ENCODE peak calls at places on chromosomes 16 and 17, in four cellular contexts. One of them, this sample, is unnamed. For H3K9me3, the result is how much of the 10 kb centered on the place peaks cover.

GRCh38 chr17:75643033-75644017 is 10.1 kb downstream of the SMIM5 start:
- DNase-seq in lung: no peak
- DNase-seq in MG63: no peak
- DNase-seq in hepatocyte: no peak
- DNase-seq in this sample: no peak

GRCh38 chr16:30051518-30051917 is 14.0 kb upstream of the ALDOA start:
- DNase-seq in MG63: peak
- DNase-seq in hepatocyte: no peak
- DNase-seq in lung: no peak
- DNase-seq in this sample: no peak

GRCh38 chr17:74877592-74878543 is 5.1 kb upstream of the FDXR start:
- DNase-seq in MG63: no peak
- DNase-seq in hepatocyte: peak
- DNase-seq in lung: no peak
- DNase-seq in this sample: no peak

GRCh38 chr16:14284930-14285541 is 213.9 kb downstream of the MRTFB start:
- DNase-seq in lung: no peak
- DNase-seq in hepatocyte: peak
- DNase-seq in MG63: peak
- DNase-seq in this sample: no peak

GRCh38 chr17:45261577-45262515 is at the start of gene SPATA32:
- DNase-seq in MG63: no peak
- DNase-seq in hepatocyte: peak
- DNase-seq in lung: no peak
- DNase-seq in this sample: no peak

GRCh38 chr17:77471984-77472836 is 331.4 kb downstream of the SEC14L1 start:
- DNase-seq in MG63: peak
- DNase-seq in hepatocyte: peak
- DNase-seq in lung: peak
- DNase-seq in this sample: peak

GRCh38 chr16:12801511-12802042 is 2.1 kb downstream of the CPPED1 start:
- DNase-seq in hepatocyte: no peak
- DNase-seq in MG63: peak
- DNase-seq in lung: peak
- DNase-seq in this sample: no peak

GRCh38 chr16:50166511-50167500 is 13.7 kb downstream of the TENT4B start:
- DNase-seq in hepatocyte: no peak
- DNase-seq in lung: no peak
- DNase-seq in MG63: peak
- DNase-seq in this sample: no peak

GRCh38 chr17:67546578-67547527 is 169.8 kb downstream of the PITPNC1 start:
- DNase-seq in lung: peak
- DNase-seq in MG63: peak
- DNase-seq in hepatocyte: peak
- DNase-seq in this sample: no peak

GRCh38 chr17:44354582-44355309 is 8.9 kb downstream of the FAM171A2 start:
- DNase-seq in MG63: no peak
- DNase-seq in hepatocyte: peak
- DNase-seq in lung: no peak
- DNase-seq in this sample: no peak

GRCh38 chr17:72399608-72400487 is 279.0 kb downstream of the SOX9 start:
- DNase-seq in lung: no peak
- DNase-seq in hepatocyte: peak
- DNase-seq in MG63: no peak
- DNase-seq in this sample: no peak

GRCh38 chr16:66189951-66190350 is 176.5 kb upstream of the CDH5 start:
- DNase-seq in lung: peak
- DNase-seq in hepatocyte: no peak
- DNase-seq in MG63: peak
- DNase-seq in this sample: no peak

GRCh38 chr16:4556580-4556979 is 440 bp downstream of the C16orf96 start:
- DNase-seq in lung: no peak
- DNase-seq in MG63: no peak
- DNase-seq in hepatocyte: no peak
- DNase-seq in this sample: no peak

GRCh38 chr17:39925282-39926134 is 1.9 kb downstream of the ORMDL3 start:
- DNase-seq in hepatocyte: no peak
- DNase-seq in lung: no peak
- DNase-seq in MG63: no peak
- DNase-seq in this sample: peak

GRCh38 chr16:66364117-66364958 is 2.2 kb upstream of the CDH5 start:
- DNase-seq in lung: no peak
- DNase-seq in hepatocyte: no peak
- DNase-seq in MG63: peak
- DNase-seq in this sample: peak

GRCh38 chr17:61285483-61286320 is 113.9 kb upstream of the TBX2 start:
- DNase-seq in lung: no peak
- DNase-seq in MG63: no peak
- DNase-seq in hepatocyte: peak
- DNase-seq in this sample: no peak

GRCh38 chr16:57361384-57361783 is 2.8 kb downstream of the CCL22 start:
- DNase-seq in MG63: no peak
- DNase-seq in hepatocyte: no peak
- DNase-seq in lung: no peak
- DNase-seq in this sample: no peak

GRCh38 chr17:1111599-1112443 is 68.0 kb downstream of the ABR start:
- DNase-seq in MG63: no peak
- DNase-seq in hepatocyte: no peak
- DNase-seq in lung: peak
- DNase-seq in this sample: peak

GRCh38 chr17:9381068-9381467 is 194.6 kb downstream of the STX8 start:
- DNase-seq in lung: no peak
- DNase-seq in MG63: no peak
- DNase-seq in hepatocyte: no peak
- DNase-seq in this sample: no peak

GRCh38 chr17:57669671-57670529 is 75.2 kb downstream of the CCDC182 start:
- DNase-seq in lung: peak
- DNase-seq in hepatocyte: no peak
- DNase-seq in MG63: no peak
- DNase-seq in this sample: no peak

GRCh38 chr17:68763551-68763950 is 162.4 kb upstream of the FAM20A start:
- DNase-seq in hepatocyte: no peak
- DNase-seq in lung: no peak
- DNase-seq in MG63: no peak
- DNase-seq in this sample: no peak

GRCh38 chr16:58409316-58409973 is 17.2 kb downstream of the GINS3 start:
- DNase-seq in MG63: peak
- DNase-seq in hepatocyte: no peak
- DNase-seq in lung: no peak
- DNase-seq in this sample: no peak

GRCh38 chr17:20206068-20206467 is 196.9 kb downstream of the SPECC1 start:
- DNase-seq in hepatocyte: peak
- DNase-seq in MG63: peak
- DNase-seq in lung: no peak
- DNase-seq in this sample: no peak

GRCh38 chr16:69286941-69287713 is 24.0 kb upstream of the VPS4A start:
- DNase-seq in MG63: no peak
- DNase-seq in lung: peak
- DNase-seq in hepatocyte: peak
- DNase-seq in this sample: peak

GRCh38 chr16:2741168-2741567 is 11.3 kb upstream of the SRRM2 start:
- DNase-seq in lung: no peak
- DNase-seq in hepatocyte: no peak
- DNase-seq in MG63: no peak
- DNase-seq in this sample: no peak
- H3K9me3 ChIP-seq in lung: under half
- H3K9me3 ChIP-seq in hepatocyte: under half
- H3K9me3 ChIP-seq in MG63: under half
- H3K9me3 ChIP-seq in this sample: under half

GRCh38 chr17:83198366-83199341 is 119.2 kb downstream of the METRNL start:
- DNase-seq in hepatocyte: no peak
- DNase-seq in MG63: no peak
- DNase-seq in lung: no peak
- DNase-seq in this sample: no peak

GRCh38 chr17:83194761-83195329 is 115.4 kb downstream of the METRNL start:
- DNase-seq in lung: no peak
- DNase-seq in hepatocyte: no peak
- DNase-seq in MG63: peak
- DNase-seq in this sample: no peak

GRCh38 chr17:83196088-83196765 is 116.8 kb downstream of the METRNL start:
- DNase-seq in MG63: peak
- DNase-seq in lung: no peak
- DNase-seq in hepatocyte: no peak
- DNase-seq in this sample: no peak

GRCh38 chr17:83195330-83196087 is 116.1 kb downstream of the METRNL start:
- DNase-seq in hepatocyte: no peak
- DNase-seq in lung: no peak
- DNase-seq in MG63: peak
- DNase-seq in this sample: no peak

GRCh38 chr17:83196973-83197880 is 117.8 kb downstream of the METRNL start:
- DNase-seq in hepatocyte: no peak
- DNase-seq in lung: no peak
- DNase-seq in MG63: no peak
- DNase-seq in this sample: peak
- H3K9me3 ChIP-seq in hepatocyte: under half
- H3K9me3 ChIP-seq in lung: under half
- H3K9me3 ChIP-seq in MG63: under half
- H3K9me3 ChIP-seq in this sample: under half

GRCh38 chr16:19555186-19555937 is at the start of gene VPS35L:
- DNase-seq in hepatocyte: peak
- DNase-seq in lung: peak
- DNase-seq in MG63: peak
- DNase-seq in this sample: peak
- H3K9me3 ChIP-seq in hepatocyte: under half
- H3K9me3 ChIP-seq in lung: under half
- H3K9me3 ChIP-seq in MG63: under half
- H3K9me3 ChIP-seq in this sample: under half

GRCh38 chr16:76038097-76038496 is 239.1 kb upstream of the CNTNAP4 start:
- DNase-seq in hepatocyte: no peak
- DNase-seq in MG63: no peak
- DNase-seq in lung: no peak
- DNase-seq in this sample: no peak

DNA sequence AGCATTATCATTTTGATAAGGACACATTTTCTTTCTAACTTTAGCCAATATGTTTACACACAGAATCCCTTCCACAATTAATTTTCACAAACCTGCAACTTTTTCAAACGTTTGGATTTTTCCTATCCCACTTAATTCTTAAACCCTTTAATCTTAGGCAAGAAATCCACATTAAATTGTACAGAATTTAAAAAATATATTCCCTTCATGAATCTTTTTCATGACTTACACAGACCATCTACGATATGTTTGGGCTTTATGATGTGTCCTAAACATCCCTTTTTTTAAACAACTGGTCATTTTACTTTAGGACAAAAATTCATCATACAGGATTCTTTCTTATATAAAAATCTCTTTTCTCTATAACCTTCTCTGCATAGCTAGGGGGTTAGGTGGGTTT is 241.5 kb upstream of the CNTNAP4 start:
- DNase-seq in lung: no peak
- DNase-seq in MG63: no peak
- DNase-seq in hepatocyte: no peak
- DNase-seq in this sample: no peak
- H3K9me3 ChIP-seq in lung: under half
- H3K9me3 ChIP-seq in MG63: under half
- H3K9me3 ChIP-seq in hepatocyte: under half
- H3K9me3 ChIP-seq in this sample: under half

GRCh38 chr17:79071161-79071560 is 3.5 kb upstream of the ENGASE start:
- DNase-seq in MG63: no peak
- DNase-seq in hepatocyte: no peak
- DNase-seq in lung: no peak
- DNase-seq in this sample: no peak
- H3K9me3 ChIP-seq in MG63: under half
- H3K9me3 ChIP-seq in hepatocyte: under half
- H3K9me3 ChIP-seq in lung: under half
- H3K9me3 ChIP-seq in this sample: under half

GRCh38 chr17:22270381-22270780 is 578.1 kb downstream of the KCNJ18 start:
- DNase-seq in hepatocyte: no peak
- DNase-seq in lung: no peak
- DNase-seq in MG63: no peak
- DNase-seq in this sample: no peak

GRCh38 chr17:22268214-22268911 is 576.0 kb downstream of the KCNJ18 start:
- DNase-seq in MG63: peak
- DNase-seq in hepatocyte: no peak
- DNase-seq in lung: no peak
- DNase-seq in this sample: no peak

GRCh38 chr17:22266231-22266630 is 573.9 kb downstream of the KCNJ18 start:
- DNase-seq in MG63: peak
- DNase-seq in hepatocyte: no peak
- DNase-seq in lung: no peak
- DNase-seq in this sample: no peak

GRCh38 chr17:22267019-22267418 is 574.7 kb downstream of the KCNJ18 start:
- DNase-seq in hepatocyte: no peak
- DNase-seq in MG63: no peak
- DNase-seq in lung: no peak
- DNase-seq in this sample: no peak

GRCh38 chr17:22268912-22269220 is 576.5 kb downstream of the KCNJ18 start:
- DNase-seq in MG63: no peak
- DNase-seq in lung: no peak
- DNase-seq in hepatocyte: no peak
- DNase-seq in this sample: no peak
- H3K9me3 ChIP-seq in MG63: under half
- H3K9me3 ChIP-seq in lung: under half
- H3K9me3 ChIP-seq in hepatocyte: under half
- H3K9me3 ChIP-seq in this sample: under half

DNA sequence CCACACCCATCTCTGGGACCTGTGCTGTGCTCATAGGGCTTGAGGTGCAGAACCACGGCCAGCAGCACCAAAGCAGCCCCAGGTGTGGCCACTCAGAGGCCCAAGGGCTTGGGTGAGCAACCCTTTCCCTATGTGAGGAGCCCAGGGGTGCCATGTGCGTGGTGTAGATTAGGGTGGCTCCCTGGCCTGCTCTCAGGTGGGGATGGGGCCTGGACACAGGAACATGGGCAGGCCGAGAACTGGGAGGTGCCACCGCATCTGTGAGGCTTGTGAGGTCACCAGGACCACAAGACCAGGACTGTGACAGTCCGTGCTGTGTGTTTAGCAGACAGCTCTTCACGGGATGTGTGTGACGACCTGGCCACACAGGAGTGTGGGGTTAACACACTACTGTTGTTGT is 103.5 kb upstream of the ZNF750 start:
- DNase-seq in hepatocyte: no peak
- DNase-seq in lung: no peak
- DNase-seq in MG63: no peak
- DNase-seq in this sample: no peak
- H3K9me3 ChIP-seq in hepatocyte: under half
- H3K9me3 ChIP-seq in lung: under half
- H3K9me3 ChIP-seq in MG63: under half
- H3K9me3 ChIP-seq in this sample: under half

GRCh38 chr17:21705021-21705601 is 12.8 kb downstream of the KCNJ18 start:
- DNase-seq in lung: no peak
- DNase-seq in MG63: no peak
- DNase-seq in hepatocyte: no peak
- DNase-seq in this sample: no peak
- H3K9me3 ChIP-seq in lung: under half
- H3K9me3 ChIP-seq in MG63: under half
- H3K9me3 ChIP-seq in hepatocyte: under half
- H3K9me3 ChIP-seq in this sample: under half

This sample was measured in SJCRH30.